ENCODE peak calls at places on chromosome 4, in five cellular contexts. C, T, O, V and L are unnamed samples.

GRCh38 chr4:48315728-48316630 is 25.4 kb upstream of the SLAIN2 start:
- ATAC-seq in V (no peak), T (peak; percentile 89), O (peak; percentile 9), C (peak; percentile 94), L (peak; percentile 28)

GRCh38 chr4:7110546-7110945 is 42.7 kb upstream of the GRPEL1 start:
- ATAC-seq in O (no peak), T (no peak), V (no peak), C (no peak), L (no peak)

GRCh38 chr4:153683763-153684181 is 308 bp upstream of the TLR2 start:
- ATAC-seq in O (no peak), V (peak; percentile 28), C (no peak), T (no peak), L (no peak)

GRCh38 chr4:151719045-151719743 is 41.6 kb downstream of the GATB start:
- ATAC-seq in O (no peak), T (no peak), V (no peak), C (no peak), L (no peak)

GRCh38 chr4:141706445-141706844 is 70.1 kb downstream of the IL15 start:
- ATAC-seq in T (no peak), V (no peak), C (no peak), O (no peak), L (no peak)

GRCh38 chr4:13543648-13544555 is at the start of gene NKX3-2:
- ATAC-seq in C (peak; percentile 48), O (peak; percentile 43), V (peak; percentile 45), T (peak; percentile 42), L (peak; percentile 15)

GRCh38 chr4:8871417-8872401 is at the start of gene HMX1:
- ATAC-seq in O (no peak), C (peak; percentile 40), V (no peak), T (peak; percentile 48), L (peak; percentile 32)

GRCh38 chr4:86586160-86586572 is 7.9 kb upstream of the PTPN13 start:
- ATAC-seq in T (peak; percentile 43), O (peak; percentile 75), C (no peak), V (no peak), L (peak; percentile 51)

GRCh38 chr4:112832493-112832892 is 195.6 kb downstream of the LARP7 start:
- ATAC-seq in V (no peak), C (no peak), O (no peak), T (no peak), L (no peak)

GRCh38 chr4:146029939-146030710 is 91.5 kb upstream of the ZNF827 start:
- ATAC-seq in V (peak; percentile 52), O (no peak), T (no peak), C (no peak), L (no peak)

GRCh38 chr4:145132521-145133098 is 34.5 kb downstream of the ABCE1 start:
- ATAC-seq in O (peak; percentile 21), C (no peak), V (no peak), T (peak; percentile 47), L (no peak)

GRCh38 chr4:90051999-90052398 is 75.2 kb upstream of the CCSER1 start:
- ATAC-seq in V (no peak), T (no peak), C (no peak), O (no peak), L (no peak)

GRCh38 chr4:142809559-142809958 is 36.5 kb downstream of the INPP4B start:
- ATAC-seq in O (no peak), T (no peak), C (no peak), V (no peak), L (no peak)

GRCh38 chr4:3318561-3319021 is 25.8 kb downstream of the RGS12 start:
- ATAC-seq in T (peak; percentile 71), O (no peak), V (no peak), C (peak; percentile 92), L (no peak)

GRCh38 chr4:968621-969394 is 4.6 kb downstream of the DGKQ start:
- ATAC-seq in O (no peak), V (no peak), T (no peak), C (no peak), L (no peak)

GRCh38 chr4:9898596-9899345 is 117.3 kb downstream of the DRD5 start:
- ATAC-seq in O (peak; percentile 79), V (no peak), C (peak; percentile 98), T (peak; percentile 72), L (peak; percentile 50)

GRCh38 chr4:10007436-10007740 is 13.9 kb downstream of the SLC2A9 start:
- ATAC-seq in O (no peak), V (no peak), C (no peak), T (no peak), L (no peak)

GRCh38 chr4:139822391-139822790 is 156.8 kb downstream of the MGST2 start:
- ATAC-seq in V (no peak), C (no peak), O (no peak), T (no peak), L (no peak)

GRCh38 chr4:156968479-156968984 is 3.1 kb downstream of the PDGFC start:
- ATAC-seq in C (peak; percentile 52), V (peak; percentile 31), T (peak; percentile 30), O (peak; percentile 68), L (peak; percentile 35)

GRCh38 chr4:172546782-172547181 is 621.8 kb upstream of the GALNT7 start:
- ATAC-seq in T (no peak), O (no peak), V (no peak), C (no peak), L (no peak)

GRCh38 chr4:148359769-148360168 is 82.4 kb downstream of the NR3C2 start:
- ATAC-seq in T (no peak), V (no peak), C (no peak), O (no peak), L (no peak)

GRCh38 chr4:186617921-186618320 is 62.6 kb upstream of the MTNR1A start:
- ATAC-seq in V (no peak), T (no peak), O (no peak), C (no peak), L (no peak)
- H3K36me3 ChIP-seq in V (peaks cover 4% of the 10 kb centered on the region), T (no peaks in the 10 kb centered on the region), O (peaks cover 51% of the 10 kb centered on the region), C (peaks cover 89% of the 10 kb centered on the region), L (no peaks in the 10 kb centered on the region)

GRCh38 chr4:94226763-94227162 is 19.1 kb downstream of the SMARCAD1 start:
- ATAC-seq in O (no peak), V (no peak), T (no peak), C (no peak), L (no peak)

GRCh38 chr4:94225449-94225848 is 17.8 kb downstream of the SMARCAD1 start:
- ATAC-seq in O (no peak), V (no peak), T (no peak), C (no peak), L (no peak)

GRCh38 chr4:94232519-94232918 is 24.9 kb downstream of the SMARCAD1 start:
- ATAC-seq in T (no peak), V (no peak), O (no peak), C (no peak), L (no peak)

DNA sequence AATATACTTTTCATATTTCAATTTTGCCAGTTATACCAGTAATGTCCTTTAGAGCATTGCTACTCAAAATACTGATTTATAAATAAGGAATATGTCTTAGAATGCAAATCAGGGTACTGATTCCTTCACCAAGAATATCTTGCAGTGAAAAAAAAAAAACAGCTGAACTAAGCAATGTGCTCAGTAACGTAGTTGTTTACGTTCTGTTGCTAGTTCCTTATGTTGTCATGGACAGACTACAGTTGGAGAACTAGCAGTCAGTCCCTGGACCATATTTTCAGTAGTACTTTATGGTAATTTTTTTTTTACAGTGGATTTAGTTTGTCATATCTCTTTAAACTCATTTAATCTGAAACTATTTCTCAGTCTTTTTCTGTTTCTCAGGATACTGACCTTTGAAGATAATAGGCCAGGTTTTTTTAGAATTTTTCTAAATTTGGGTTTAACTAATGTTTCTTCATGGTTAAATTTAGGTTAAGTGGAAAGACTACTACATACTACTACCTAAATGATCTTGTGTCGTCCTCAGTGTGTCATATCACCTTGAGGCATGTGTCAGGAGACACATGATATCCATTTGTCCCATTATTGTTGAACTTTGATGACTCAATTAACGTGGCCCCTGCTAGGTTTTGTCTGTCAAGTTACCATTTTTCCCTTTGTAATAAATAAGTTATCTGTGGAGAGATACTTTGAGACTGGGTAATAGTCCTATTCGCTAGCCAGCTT is 21.0 kb downstream of the SMARCAD1 start:
- ATAC-seq in O (no peak), T (peak; percentile 28), C (no peak), V (no peak), L (no peak)
- H3K36me3 ChIP-seq in O (peaks cover 7% of the 10 kb centered on the region), T (peaks cover 11% of the 10 kb centered on the region), C (no peaks in the 10 kb centered on the region), V (no peaks in the 10 kb centered on the region), L (no peaks in the 10 kb centered on the region)

GRCh38 chr4:73172166-73172565 is 86.4 kb downstream of the ANKRD17 start:
- ATAC-seq in C (no peak), V (no peak), O (no peak), T (no peak), L (no peak)

GRCh38 chr4:73166212-73166611 is 92.4 kb downstream of the ANKRD17 start:
- ATAC-seq in C (no peak), V (no peak), T (no peak), O (no peak), L (no peak)

DNA sequence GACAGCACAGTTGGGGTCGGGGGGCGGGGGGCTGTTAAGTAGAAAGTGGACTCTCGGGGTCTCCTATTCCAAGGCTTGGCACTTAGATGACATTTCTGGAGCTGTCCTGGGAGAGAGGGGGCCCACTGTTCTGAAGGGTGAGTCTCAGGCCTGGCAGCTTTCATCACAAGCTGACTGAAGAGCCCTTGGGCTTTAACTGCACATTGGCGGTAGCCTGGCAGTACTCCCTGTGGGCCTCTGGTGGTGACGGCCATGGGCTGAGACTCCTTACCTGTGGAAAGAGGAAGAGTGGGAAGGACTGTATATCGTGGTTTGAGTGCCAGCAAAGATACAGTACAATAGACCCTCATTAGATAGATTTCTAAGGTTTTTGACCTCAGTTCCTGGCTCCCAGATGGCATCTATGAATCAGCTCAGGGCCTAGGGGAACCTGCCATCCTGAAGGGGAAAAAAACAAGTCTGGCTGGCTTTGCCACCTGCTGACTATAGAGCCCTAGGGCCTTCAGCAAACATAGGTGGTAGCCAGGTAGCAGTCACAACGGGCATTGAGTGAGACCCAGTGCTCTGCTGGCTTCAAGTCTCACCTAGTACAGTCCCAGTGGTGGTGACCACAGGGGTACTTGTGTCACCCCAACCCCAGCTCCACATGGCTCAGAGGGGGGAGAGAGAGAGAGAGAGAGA is 87.9 kb downstream of the ANKRD17 start:
- ATAC-seq in V (no peak), C (peak; percentile 30), T (no peak), O (no peak), L (no peak)
- H3K36me3 ChIP-seq in V (peaks cover 10% of the 10 kb centered on the region), C (peaks cover 2% of the 10 kb centered on the region), T (peaks cover 6% of the 10 kb centered on the region), O (peaks cover 53% of the 10 kb centered on the region), L (peaks cover 83% of the 10 kb centered on the region)

GRCh38 chr4:40070387-40070786 is 13.7 kb downstream of the N4BP2 start:
- ATAC-seq in C (no peak), V (no peak), T (no peak), O (no peak), L (no peak)
- H3K36me3 ChIP-seq in C (no peaks in the 10 kb centered on the region), V (peaks cover 6% of the 10 kb centered on the region), T (peaks cover 4% of the 10 kb centered on the region), O (peaks cover 18% of the 10 kb centered on the region), L (peaks cover 18% of the 10 kb centered on the region)

DNA sequence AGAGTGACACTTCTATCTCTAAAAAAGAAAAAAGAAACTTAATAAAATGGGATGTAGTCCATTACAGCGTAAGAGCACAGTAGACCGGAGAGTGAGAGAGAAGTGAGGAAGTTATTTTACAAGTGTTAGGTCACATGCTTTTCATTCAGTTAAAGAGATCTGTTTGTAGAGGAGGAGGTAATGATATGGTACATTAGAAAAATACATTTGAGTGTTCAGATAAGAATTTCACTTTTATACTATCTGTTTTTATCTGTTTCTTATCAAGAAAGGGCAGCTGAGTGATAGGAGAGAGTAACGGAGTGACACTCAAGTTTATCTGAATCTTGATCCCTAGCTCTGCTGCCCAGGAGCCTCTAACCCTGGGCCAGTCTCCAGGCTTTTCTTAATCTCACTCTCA is 38.9 kb downstream of the FNIP2 start:
- ATAC-seq in O (no peak), V (no peak), T (no peak), C (no peak), L (no peak)
- H3K36me3 ChIP-seq in O (no peaks in the 10 kb centered on the region), V (no peaks in the 10 kb centered on the region), T (no peaks in the 10 kb centered on the region), C (no peaks in the 10 kb centered on the region), L (no peaks in the 10 kb centered on the region)